ENCODE peak calls at places on chromosomes 6 and 20, in eight cellular contexts. W, J, P, U, E, O, K and X are unnamed samples. For H3K36me3, the result is how much of the 10 kb centered on the place peaks cover.

GRCh38 chr6:64507661-64508060 is 872.1 kb downstream of the PHF3 start:
- DNase-seq in O (no peak), U (no peak), K (no peak), P (no peak), W (no peak), E (no peak), J (no peak), X (no peak)

GRCh38 chr6:135257641-135258405 is 76.7 kb downstream of the MYB start:
- DNase-seq in U (no peak), O (no peak), K (no peak), P (no peak), E (no peak), W (no peak), J (no peak), X (peak)

GRCh38 chr20:47588158-47588557 is 86.5 kb downstream of the NCOA3 start:
- DNase-seq in W (no peak), K (no peak), J (no peak), O (no peak), U (no peak), E (no peak), P (no peak), X (no peak)

GRCh38 chr6:161319231-161319630 is 45.4 kb upstream of the AGPAT4 start:
- DNase-seq in E (no peak), J (no peak), W (no peak), U (no peak), O (no peak), K (no peak), P (no peak), X (no peak)

GRCh38 chr6:149919834-149920225 is 3.1 kb downstream of the RAET1G start:
- DNase-seq in W (no peak), P (no peak), J (no peak), U (no peak), K (no peak), E (no peak), O (no peak), X (no peak)

GRCh38 chr6:7505196-7505699 is 36.2 kb upstream of the DSP start:
- DNase-seq in K (peak), O (peak), U (no peak), J (peak), P (peak), E (peak), W (peak), X (peak)

GRCh38 chr20:57622579-57623381 is 2.6 kb upstream of the ZBP1 start:
- DNase-seq in K (peak), E (peak), O (peak), J (peak), P (peak), U (no peak), W (peak), X (peak)

GRCh38 chr6:29676981-29677601 is 3.9 kb downstream of the ZFP57 start:
- DNase-seq in J (no peak), K (peak), E (peak), P (no peak), O (peak), U (no peak), W (no peak), X (no peak)

GRCh38 chr20:8388707-8389106 is 256.6 kb downstream of the PLCB1 start:
- DNase-seq in O (no peak), J (no peak), E (no peak), K (no peak), P (no peak), W (peak), U (no peak), X (peak)

GRCh38 chr6:112881027-112881426 is 533.9 kb downstream of the RFPL4B start:
- DNase-seq in J (no peak), P (peak), U (no peak), K (no peak), E (no peak), W (peak), O (no peak), X (peak)

GRCh38 chr6:125196613-125197012 is 43.0 kb downstream of the TPD52L1 start:
- DNase-seq in J (no peak), P (no peak), E (no peak), K (no peak), W (no peak), O (no peak), U (no peak), X (no peak)

GRCh38 chr6:28336284-28337024 is 506 bp upstream of the ZSCAN31 start:
- DNase-seq in W (peak), U (peak), K (peak), O (no peak), P (peak), E (no peak), J (no peak), X (peak)

GRCh38 chr6:84728602-84729001 is 35.8 kb downstream of the TBX18 start:
- DNase-seq in W (peak), U (no peak), K (peak), P (peak), O (peak), E (peak), J (peak), X (no peak)

GRCh38 chr20:48733296-48733790 is 94.5 kb downstream of the PREX1 start:
- DNase-seq in J (no peak), P (no peak), K (no peak), E (no peak), U (no peak), O (no peak), W (peak), X (no peak)

GRCh38 chr20:64069614-64070243 is 6.7 kb downstream of the TCEA2 start:
- DNase-seq in O (no peak), P (peak), J (no peak), E (no peak), K (peak), W (no peak), U (no peak), X (no peak)

GRCh38 chr6:137432054-137432545 is 62.1 kb downstream of the OLIG3 start:
- DNase-seq in J (no peak), P (no peak), K (no peak), E (no peak), W (no peak), O (no peak), U (peak), X (no peak)

GRCh38 chr20:4896971-4897497 is 104.3 kb downstream of the SLC23A2 start:
- DNase-seq in O (peak), U (no peak), E (no peak), W (no peak), K (peak), P (peak), J (no peak), X (no peak)

GRCh38 chr20:11170565-11170964 is 496.8 kb upstream of the JAG1 start:
- DNase-seq in J (no peak), O (no peak), E (no peak), K (no peak), U (no peak), P (no peak), W (peak), X (no peak)

GRCh38 chr20:8476023-8476422 is 344.0 kb downstream of the PLCB1 start:
- DNase-seq in E (no peak), P (no peak), J (no peak), O (no peak), K (no peak), U (no peak), W (peak), X (no peak)

GRCh38 chr6:113949499-113949898 is 21.4 kb downstream of the HDAC2 start:
- DNase-seq in U (no peak), P (no peak), J (no peak), W (no peak), O (no peak), K (no peak), E (no peak), X (no peak)

GRCh38 chr20:63687419-63688233 is 8.8 kb upstream of the TNFRSF6B start:
- DNase-seq in O (no peak), W (no peak), P (no peak), U (no peak), J (no peak), K (no peak), E (no peak), X (no peak)

GRCh38 chr20:25238319-25239037 is 9.4 kb upstream of the PYGB start:
- DNase-seq in K (peak), P (no peak), W (peak), J (no peak), E (no peak), O (peak), U (no peak), X (peak)

GRCh38 chr20:63635431-63636141 is 8.7 kb upstream of the GMEB2 start:
- DNase-seq in E (no peak), P (no peak), O (no peak), U (peak), W (no peak), J (no peak), K (no peak), X (no peak)

DNA sequence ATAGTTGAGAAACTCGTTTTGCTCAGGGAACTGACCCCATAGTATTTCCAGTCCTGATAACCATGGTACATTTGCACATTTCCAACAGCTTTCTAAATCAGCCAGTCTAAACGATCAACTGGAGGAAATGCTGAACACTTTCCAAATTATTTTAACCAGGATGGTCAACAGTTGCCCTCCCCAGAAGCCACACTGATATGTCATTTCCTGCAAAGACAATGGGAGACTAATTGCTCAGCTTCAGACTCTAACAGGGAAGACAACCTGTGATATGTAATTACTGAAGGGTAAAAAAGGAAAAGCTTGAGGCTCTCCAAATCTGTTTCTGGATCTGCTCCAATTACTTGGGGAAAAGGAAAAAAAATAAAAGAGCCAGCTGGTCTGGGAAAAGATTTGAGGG is 88.8 kb downstream of the FYN start:
- DNase-seq in J (no peak), U (no peak), E (no peak), K (no peak), P (no peak), O (peak), W (no peak), X (peak)
- H3K9ac ChIP-seq in J (no peak), U (no peak), E (no peak), K (no peak), P (no peak), O (no peak), W (no peak), X (no peak)

DNA sequence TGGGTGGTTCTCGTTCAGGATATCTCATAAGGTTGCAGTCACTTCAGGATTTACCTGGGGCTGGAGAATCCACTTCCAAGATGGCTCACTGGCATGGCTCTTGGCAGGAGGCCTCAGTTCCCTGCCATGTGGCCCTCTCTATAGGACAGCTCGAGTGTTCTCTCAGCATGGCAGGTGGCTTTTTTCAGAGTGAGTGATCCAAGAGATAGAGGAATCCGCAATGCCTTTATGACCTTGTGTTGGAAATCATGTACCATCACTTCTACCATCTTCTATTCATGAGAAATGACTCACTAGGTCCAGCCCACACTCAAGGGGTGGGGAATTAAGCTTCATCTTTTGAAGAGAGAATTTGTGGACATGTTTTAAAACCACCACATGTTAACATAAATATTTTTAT is 37.8 kb downstream of the PPP1R16B start:
- DNase-seq in E (no peak), O (no peak), U (no peak), W (no peak), K (no peak), J (no peak), P (no peak), X (no peak)
- H3K36me3 ChIP-seq in E (under half), O (under half), U (under half), W (under half), K (under half), J (under half), P (under half), X (under half)

DNA sequence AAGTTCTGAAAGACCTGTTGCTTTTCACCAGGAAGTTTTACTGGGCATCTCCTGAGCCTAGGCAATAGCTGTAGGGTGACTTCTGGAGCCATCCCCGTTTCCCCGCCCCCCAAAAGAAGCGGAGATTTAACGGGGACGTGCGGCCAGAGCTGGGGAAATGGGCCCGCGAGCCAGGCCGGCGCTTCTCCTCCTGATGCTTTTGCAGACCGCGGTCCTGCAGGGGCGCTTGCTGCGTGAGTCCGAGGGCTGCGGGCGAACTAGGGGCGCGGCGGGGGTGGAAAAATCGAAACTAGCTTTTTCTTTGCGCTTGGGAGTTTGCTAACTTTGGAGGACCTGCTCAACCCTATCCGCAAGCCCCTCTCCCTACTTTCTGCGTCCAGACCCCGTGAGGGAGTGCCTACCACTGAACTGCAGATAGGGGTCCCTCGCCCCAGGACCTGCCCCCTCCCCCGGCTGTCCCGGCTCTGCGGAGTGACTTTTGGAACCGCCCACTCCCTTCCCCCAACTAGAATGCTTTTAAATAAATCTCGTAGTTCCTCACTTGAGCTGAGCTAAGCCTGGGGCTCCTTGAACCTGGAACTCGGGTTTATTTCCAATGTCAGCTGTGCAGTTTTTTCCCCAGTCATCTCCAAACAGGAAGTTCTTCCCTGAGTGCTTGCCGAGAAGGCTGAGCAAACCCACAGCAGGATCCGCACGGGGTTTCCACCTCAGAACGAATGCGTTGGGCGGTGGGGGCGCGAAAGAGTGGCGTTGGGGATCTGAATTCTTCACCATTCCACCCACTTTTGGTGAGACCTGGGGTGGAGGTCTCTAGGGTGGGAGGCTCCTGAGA is at the start of gene HFE:
- DNase-seq in U (no peak), E (no peak), J (no peak), O (peak), W (peak), K (no peak), P (peak), X (peak)
- TF ChIP-seq CTCF in U (no peak), E (no peak), J (peak), O (peak), W (no peak), K (no peak), P (peak), X (peak)

GRCh38 chr6:36660771-36661471 is 17.6 kb upstream of the CDKN1A start:
- DNase-seq in K (no peak), W (no peak), P (peak), U (no peak), J (no peak), O (no peak), E (no peak), X (no peak)

GRCh38 chr6:36663504-36664446 is 14.7 kb upstream of the CDKN1A start:
- DNase-seq in W (no peak), P (no peak), O (no peak), E (no peak), K (no peak), J (no peak), U (no peak), X (no peak)

GRCh38 chr6:36662827-36663256 is 15.7 kb upstream of the CDKN1A start:
- DNase-seq in J (no peak), P (no peak), U (no peak), K (no peak), E (no peak), O (no peak), W (no peak), X (no peak)

GRCh38 chr6:36665180-36665579 is 13.3 kb upstream of the CDKN1A start:
- DNase-seq in J (no peak), O (no peak), E (no peak), W (no peak), U (no peak), P (no peak), K (no peak), X (no peak)

GRCh38 chr6:36662380-36662779 is 16.1 kb upstream of the CDKN1A start:
- DNase-seq in O (no peak), E (no peak), J (no peak), K (no peak), P (no peak), W (no peak), U (no peak), X (no peak)
- H3K9ac ChIP-seq in O (no peak), E (no peak), J (no peak), K (no peak), P (no peak), W (no peak), U (no peak), X (no peak)

GRCh38 chr6:37021356-37022129 is 16.1 kb downstream of the FGD2 start:
- DNase-seq in K (peak), P (peak), W (peak), O (peak), U (no peak), J (no peak), E (no peak), X (peak)

GRCh38 chr6:37024665-37025337 is 19.3 kb downstream of the FGD2 start:
- DNase-seq in O (peak), K (peak), W (peak), U (no peak), P (no peak), E (peak), J (peak), X (no peak)

GRCh38 chr6:37019065-37019450 is 13.6 kb downstream of the FGD2 start:
- DNase-seq in U (no peak), E (no peak), W (no peak), P (no peak), K (peak), J (no peak), O (peak), X (no peak)

GRCh38 chr6:37020426-37021211 is 15.2 kb downstream of the FGD2 start:
- DNase-seq in E (no peak), W (no peak), P (no peak), U (no peak), O (no peak), K (peak), J (no peak), X (no peak)

GRCh38 chr6:37022135-37022863 is 16.8 kb downstream of the FGD2 start:
- DNase-seq in O (no peak), P (no peak), E (no peak), U (no peak), W (no peak), J (no peak), K (no peak), X (no peak)
- H3K36me3 ChIP-seq in O (under half), P (under half), E (under half), U (under half), W (under half), J (under half), K (under half), X (under half)

DNA sequence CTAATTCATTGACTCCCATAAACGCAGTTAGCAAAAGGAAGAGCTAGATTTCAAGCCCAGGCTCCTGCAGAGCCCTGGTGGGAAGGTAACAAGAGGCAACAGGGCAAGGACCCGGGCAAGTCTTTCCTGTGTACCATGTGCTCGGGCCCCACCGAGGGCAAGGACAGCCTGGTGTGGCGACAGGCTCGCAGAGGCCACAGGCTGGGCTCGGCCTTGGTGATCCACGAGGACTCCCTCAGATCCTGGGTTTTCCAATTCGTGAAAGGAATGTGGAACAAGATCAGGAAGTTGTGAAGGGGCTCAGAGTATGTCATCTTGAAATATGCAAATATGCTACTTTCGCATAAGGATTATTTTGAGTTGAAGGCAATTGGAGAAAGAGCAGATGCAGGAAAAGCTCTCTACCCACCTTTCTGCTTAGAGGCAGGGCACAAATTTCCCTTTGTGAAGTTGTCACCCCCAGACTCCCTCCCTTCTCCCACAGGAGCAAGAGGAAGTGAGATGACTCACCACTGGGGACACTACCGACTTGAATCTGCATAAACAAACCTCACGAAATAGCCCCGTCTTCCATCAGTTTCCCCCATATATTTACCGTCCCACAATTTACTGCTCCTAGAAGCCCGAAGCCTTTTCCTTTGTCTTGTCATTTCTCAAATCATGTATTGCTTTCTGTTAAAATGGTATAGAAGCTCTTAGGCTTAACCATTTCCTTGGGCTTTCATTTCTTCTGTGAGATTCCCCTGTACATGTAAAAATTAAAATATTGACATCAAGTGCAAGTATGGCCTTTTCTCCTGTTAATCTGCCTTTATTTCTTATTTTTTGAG is 79.0 kb downstream of the PSMG4 start:
- DNase-seq in J (no peak), E (no peak), U (no peak), P (no peak), O (no peak), W (peak), K (peak), X (peak)
- TF ChIP-seq CTCF in J (no peak), E (no peak), U (no peak), P (no peak), O (no peak), W (no peak), K (peak), X (peak)

DNA sequence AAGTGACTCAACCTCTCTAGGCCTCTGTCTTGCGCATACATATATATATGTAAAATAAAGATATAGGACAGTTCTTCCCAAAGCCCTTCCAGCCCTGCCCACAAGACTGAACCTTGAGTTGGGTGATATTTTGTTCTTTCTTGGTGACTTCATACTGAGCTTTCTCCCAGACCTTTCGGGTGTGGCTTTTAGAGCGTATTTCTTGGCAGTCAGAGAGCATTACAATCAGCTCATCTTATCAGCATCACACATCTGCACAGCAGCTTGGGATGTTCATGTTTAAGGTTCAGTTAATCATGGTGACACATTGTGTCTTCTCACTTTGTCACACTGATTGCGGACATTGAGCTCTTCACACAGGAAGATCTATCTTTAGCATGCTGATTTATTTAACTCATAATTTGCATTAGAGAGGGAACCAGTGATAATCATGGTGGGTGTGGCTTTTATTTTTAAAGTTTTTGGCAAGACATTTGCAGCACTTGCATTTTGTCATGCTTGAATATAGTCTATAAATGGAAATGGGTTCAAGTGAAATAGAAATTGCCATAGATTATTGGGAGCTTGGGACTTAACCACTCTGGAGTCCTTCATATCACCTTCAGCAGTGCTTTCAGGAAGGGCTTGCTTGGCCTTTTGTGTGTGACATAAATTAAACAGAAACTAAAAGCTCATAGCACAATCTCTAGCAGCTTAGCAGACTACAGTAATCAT is 8.3 kb downstream of the KIF3B start:
- DNase-seq in E (no peak), U (peak), K (peak), O (peak), J (no peak), W (peak), P (no peak), X (peak)
- H3K9ac ChIP-seq in E (no peak), U (peak), K (no peak), O (no peak), J (no peak), W (no peak), P (no peak), X (no peak)